ENCODE peak calls at places on chromosome 3, in four cellular contexts. B is NCI-H187; U is tibial artery; Z is activated T-cell treated with anti-CD3 and anti-CD28 coated beads, Interleukin-2, amount 50 U/mL, for 72 hours. F is an unnamed sample.

GRCh38 chr3:31875437-31875836 is 105.6 kb downstream of the OSBPL10 start:
- DNase-seq in Z (no peak), B (no peak), U (no peak), F (no peak)

GRCh38 chr3:184691397-184692131 is 20.3 kb downstream of the MAGEF1 start:
- DNase-seq in B (no peak), Z (no peak), U (no peak), F (no peak)

GRCh38 chr3:100496711-100497261 is 4.4 kb downstream of the TMEM45A start:
- DNase-seq in U (no peak), Z (no peak), B (no peak), F (no peak)

GRCh38 chr3:155581579-155581978 is 163.3 kb downstream of the PLCH1 start:
- DNase-seq in B (no peak), Z (peak), U (no peak), F (no peak)

GRCh38 chr3:195030791-195031321 is 240.1 kb downstream of the XXYLT1 start:
- DNase-seq in Z (no peak), B (no peak), U (no peak), F (no peak)

GRCh38 chr3:69084326-69084667 is 440 bp upstream of the ARL6IP5 start:
- DNase-seq in Z (no peak), B (no peak), U (no peak), F (no peak)

GRCh38 chr3:88610820-88611219 is 461.1 kb downstream of the C3orf38 start:
- DNase-seq in B (no peak), U (no peak), Z (no peak), F (no peak)

GRCh38 chr3:60250210-60250609 is 1001.0 kb downstream of the FHIT start:
- DNase-seq in B (no peak), U (no peak), Z (no peak), F (no peak)

GRCh38 chr3:99586680-99587079 is 51.7 kb upstream of the COL8A1 start:
- DNase-seq in U (no peak), Z (no peak), B (no peak), F (no peak)

GRCh38 chr3:81249540-81250029 is 511.9 kb downstream of the GBE1 start:
- DNase-seq in Z (no peak), B (no peak), U (no peak), F (no peak)

GRCh38 chr3:58526124-58526957 is 10.6 kb downstream of the ACOX2 start:
- DNase-seq in U (no peak), Z (no peak), B (no peak), F (no peak)

GRCh38 chr3:142645236-142645793 is 49.1 kb downstream of the PLS1 start:
- DNase-seq in B (no peak), Z (no peak), U (no peak), F (no peak)

GRCh38 chr3:188059346-188059745 is 94.6 kb upstream of the LPP start:
- DNase-seq in B (no peak), U (no peak), Z (no peak), F (no peak)

GRCh38 chr3:131503328-131503650 is 518 bp upstream of the MRPL3 start:
- DNase-seq in U (no peak), B (no peak), Z (no peak), F (no peak)

GRCh38 chr3:195828762-195829161 is 17.0 kb upstream of the MUC4 start:
- DNase-seq in B (no peak), Z (no peak), U (no peak), F (no peak)

GRCh38 chr3:18241837-18242236 is 183.3 kb downstream of the SATB1 start:
- DNase-seq in Z (no peak), B (no peak), U (no peak), F (no peak)

GRCh38 chr3:101813817-101814440 is 34.9 kb downstream of the NXPE3 start:
- DNase-seq in U (no peak), B (no peak), Z (no peak), F (no peak)

GRCh38 chr3:171598990-171599389 is 138.8 kb upstream of the TNIK start:
- DNase-seq in U (no peak), B (no peak), Z (no peak), F (no peak)

GRCh38 chr3:173733029-173733652 is 335.6 kb downstream of the NLGN1 start:
- DNase-seq in Z (no peak), B (no peak), U (no peak), F (no peak)

GRCh38 chr3:136804164-136804563 is 14.8 kb upstream of the SLC35G2 start:
- DNase-seq in Z (no peak), U (no peak), B (no peak), F (no peak)

GRCh38 chr3:156619376-156619775 is 55.0 kb upstream of the TIPARP start:
- DNase-seq in Z (no peak), U (no peak), B (no peak), F (no peak)

GRCh38 chr3:114234739-114235138 is 2.6 kb downstream of the ZNF80 start:
- DNase-seq in Z (no peak), U (no peak), B (no peak), F (no peak)

GRCh38 chr3:152977356-152977755 is 142.4 kb downstream of the P2RY1 start:
- DNase-seq in Z (no peak), U (no peak), B (no peak), F (no peak)

GRCh38 chr3:51705276-51706020 is 1.4 kb upstream of the GRM2 start:
- DNase-seq in B (no peak), U (peak), Z (no peak), F (no peak)

GRCh38 chr3:21310176-21310575 is 440.8 kb downstream of the ZNF385D start:
- DNase-seq in U (no peak), B (no peak), Z (no peak), F (no peak)

F was measured in GM13976.